ENCODE peak calls at places on chromosomes 5 and 9, in five cellular contexts. X is neuronal stem cell, K is H9, V is mesenchymal stem cell, Z is H1. P is an unnamed sample.

GRCh38 chr5:148125641-148126040 is 42.7 kb upstream of the SPINK14 start:
- DNase-seq in Z (no peak), K (no peak), V (peak), X (no peak), P (no peak)

GRCh38 chr9:108521063-108521462 is 334.7 kb downstream of the ACTL7B start:
- DNase-seq in K (no peak), X (no peak), Z (no peak), V (peak), P (peak)

GRCh38 chr9:93415176-93415690 is 36.3 kb upstream of the FAM120A start:
- DNase-seq in V (no peak), Z (no peak), X (no peak), K (no peak), P (no peak)

GRCh38 chr5:685262-686171 is 7.6 kb downstream of the TPPP start:
- DNase-seq in V (no peak), Z (no peak), X (no peak), K (peak), P (no peak)

GRCh38 chr5:158162026-158162425 is 303.1 kb upstream of the CLINT1 start:
- DNase-seq in X (no peak), V (no peak), K (no peak), Z (no peak), P (no peak)

GRCh38 chr5:90861843-90862586 is 303.4 kb downstream of the ADGRV1 start:
- DNase-seq in V (no peak), X (no peak), Z (no peak), K (no peak), P (no peak)

GRCh38 chr9:96500696-96501660 is 51.0 kb downstream of the HABP4 start:
- DNase-seq in Z (no peak), V (peak), X (no peak), K (no peak), P (no peak)

GRCh38 chr5:7745882-7746735 is 104.8 kb downstream of the CFAP90 start:
- DNase-seq in Z (peak), K (peak), X (peak), V (peak), P (peak)

GRCh38 chr5:40071870-40072269 is 607.8 kb upstream of the PTGER4 start:
- DNase-seq in V (no peak), K (no peak), X (no peak), Z (no peak), P (peak)

DNA sequence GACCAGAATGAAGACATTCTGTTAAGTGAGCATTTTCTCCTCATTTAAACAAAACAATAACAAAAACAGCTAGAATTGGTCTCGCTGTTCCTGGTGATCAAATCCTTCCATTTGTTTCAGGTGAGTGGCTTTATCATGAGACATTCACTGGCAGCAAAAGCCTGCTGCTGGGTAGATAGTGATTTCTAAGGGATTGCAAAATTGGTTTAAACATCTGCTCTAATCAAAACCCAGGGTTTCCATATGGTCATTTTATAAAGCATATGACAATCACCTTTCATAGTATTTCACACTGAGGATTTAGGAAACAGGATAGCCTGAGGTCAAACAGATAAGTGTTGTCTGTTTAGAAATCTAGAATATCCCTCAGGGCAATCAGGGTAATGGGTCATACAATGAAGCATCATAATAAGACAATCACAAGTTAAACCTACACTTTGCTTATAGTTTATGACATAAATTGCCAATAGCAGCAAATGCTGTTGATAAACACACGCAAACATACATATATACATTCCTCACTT is 769.6 kb upstream of the C9orf72 start:
- DNase-seq in Z (no peak), K (no peak), X (no peak), V (no peak), P (peak)
- H2BK12ac ChIP-seq in Z (no peak), K (no peak), X (no peak), V (no peak), P (no peak)

DNA sequence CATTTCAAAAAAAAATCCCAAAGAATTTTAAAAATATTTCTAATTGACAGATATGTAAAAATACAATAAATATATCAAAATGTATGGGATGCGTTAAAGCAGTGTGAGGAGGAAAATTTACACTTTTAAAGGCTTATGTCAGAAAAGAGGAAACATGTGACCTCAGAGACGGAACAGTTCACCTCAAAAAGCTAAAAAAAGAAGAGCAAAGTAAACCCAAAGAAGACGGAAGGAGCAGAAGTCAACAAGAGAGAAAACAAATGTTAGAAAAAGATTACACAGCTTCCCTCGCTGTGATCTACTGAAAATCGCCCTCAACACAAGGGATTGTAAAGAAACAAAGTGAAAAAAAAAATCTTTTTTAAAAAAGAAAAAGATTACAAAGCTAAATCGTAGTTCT is 186.9 kb downstream of the AUH start:
- DNase-seq in V (no peak), X (no peak), K (no peak), Z (no peak), P (no peak)
- H3K9ac ChIP-seq in V (no peak), X (no peak), K (no peak), Z (no peak), P (no peak)

DNA sequence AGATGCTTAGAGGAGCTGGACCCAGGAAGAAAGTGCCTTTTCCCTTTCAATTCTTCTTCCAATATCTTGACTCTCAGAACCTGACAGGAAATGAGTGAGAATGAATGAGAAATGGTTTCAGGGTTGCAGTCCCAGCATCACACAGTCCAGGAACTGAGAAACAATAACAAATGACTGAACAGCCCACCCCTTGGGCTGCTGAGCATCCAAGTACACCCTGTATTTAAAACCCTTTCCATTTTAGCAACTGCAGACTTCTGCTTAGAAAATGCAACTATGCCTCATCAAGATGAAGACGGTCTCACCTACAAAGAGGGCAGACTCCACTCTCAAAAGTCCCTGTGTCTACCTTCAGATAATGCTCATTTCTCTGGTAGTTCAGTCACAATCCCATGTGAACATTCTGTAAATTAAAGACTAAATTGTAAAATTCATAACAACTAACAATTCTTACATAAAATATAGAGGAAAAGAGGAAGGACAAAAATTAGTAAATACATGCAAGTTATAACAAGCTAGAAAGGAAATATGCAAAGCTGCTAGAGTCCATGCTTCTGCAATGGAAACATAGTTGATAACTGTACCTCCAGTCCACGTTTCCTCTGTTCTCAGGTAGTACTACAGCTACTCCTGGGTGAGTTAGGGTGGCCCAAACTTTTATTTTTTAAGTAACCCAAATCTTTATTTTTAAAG is 316.5 kb downstream of the ICE1 start:
- DNase-seq in K (no peak), X (no peak), V (no peak), Z (no peak), P (no peak)
- H2BK12ac ChIP-seq in K (no peak), X (no peak), V (no peak), Z (no peak), P (no peak)

GRCh38 chr9:121699271-121700164 is 48.1 kb downstream of the DAB2IP start:
- DNase-seq in V (peak), Z (no peak), K (peak), X (peak), P (no peak)
- H3K9ac ChIP-seq in V (peak), Z (no peak), K (no peak), X (peak), P (peak)

GRCh38 chr5:26660116-26660515 is 378.3 kb downstream of the CDH9 start:
- DNase-seq in Z (no peak), X (no peak), K (no peak), V (no peak), P (no peak)
- H2BK12ac ChIP-seq in Z (no peak), X (no peak), K (no peak), V (no peak), P (no peak)

GRCh38 chr9:110601098-110601497 is 21.6 kb upstream of the SVEP1 start:
- DNase-seq in Z (no peak), X (no peak), V (no peak), K (no peak), P (no peak)

GRCh38 chr9:110602281-110602680 is 22.7 kb upstream of the SVEP1 start:
- DNase-seq in X (no peak), Z (no peak), V (no peak), K (peak), P (peak)

GRCh38 chr9:110605586-110605985 is 26.0 kb upstream of the SVEP1 start:
- DNase-seq in Z (no peak), K (no peak), V (no peak), X (no peak), P (no peak)

GRCh38 chr9:110604101-110604710 is 24.7 kb upstream of the SVEP1 start:
- DNase-seq in X (no peak), K (no peak), V (peak), Z (no peak), P (peak)

GRCh38 chr9:110606179-110606578 is 26.6 kb upstream of the SVEP1 start:
- DNase-seq in Z (no peak), K (no peak), X (no peak), V (no peak), P (peak)
- H3K9ac ChIP-seq in Z (no peak), K (no peak), X (no peak), V (no peak), P (no peak)

GRCh38 chr5:133947431-133947841 is 21.0 kb downstream of the C5orf15 start:
- DNase-seq in K (no peak), X (no peak), Z (no peak), V (no peak), P (no peak)
- H2BK12ac ChIP-seq in K (no peak), X (no peak), Z (no peak), V (no peak), P (no peak)

GRCh38 chr5:122253794-122254193 is 58.2 kb upstream of the SNCAIP start:
- DNase-seq in X (no peak), V (no peak), Z (no peak), K (no peak), P (no peak)
- H3K9ac ChIP-seq in X (no peak), V (no peak), Z (no peak), K (no peak), P (no peak)

DNA sequence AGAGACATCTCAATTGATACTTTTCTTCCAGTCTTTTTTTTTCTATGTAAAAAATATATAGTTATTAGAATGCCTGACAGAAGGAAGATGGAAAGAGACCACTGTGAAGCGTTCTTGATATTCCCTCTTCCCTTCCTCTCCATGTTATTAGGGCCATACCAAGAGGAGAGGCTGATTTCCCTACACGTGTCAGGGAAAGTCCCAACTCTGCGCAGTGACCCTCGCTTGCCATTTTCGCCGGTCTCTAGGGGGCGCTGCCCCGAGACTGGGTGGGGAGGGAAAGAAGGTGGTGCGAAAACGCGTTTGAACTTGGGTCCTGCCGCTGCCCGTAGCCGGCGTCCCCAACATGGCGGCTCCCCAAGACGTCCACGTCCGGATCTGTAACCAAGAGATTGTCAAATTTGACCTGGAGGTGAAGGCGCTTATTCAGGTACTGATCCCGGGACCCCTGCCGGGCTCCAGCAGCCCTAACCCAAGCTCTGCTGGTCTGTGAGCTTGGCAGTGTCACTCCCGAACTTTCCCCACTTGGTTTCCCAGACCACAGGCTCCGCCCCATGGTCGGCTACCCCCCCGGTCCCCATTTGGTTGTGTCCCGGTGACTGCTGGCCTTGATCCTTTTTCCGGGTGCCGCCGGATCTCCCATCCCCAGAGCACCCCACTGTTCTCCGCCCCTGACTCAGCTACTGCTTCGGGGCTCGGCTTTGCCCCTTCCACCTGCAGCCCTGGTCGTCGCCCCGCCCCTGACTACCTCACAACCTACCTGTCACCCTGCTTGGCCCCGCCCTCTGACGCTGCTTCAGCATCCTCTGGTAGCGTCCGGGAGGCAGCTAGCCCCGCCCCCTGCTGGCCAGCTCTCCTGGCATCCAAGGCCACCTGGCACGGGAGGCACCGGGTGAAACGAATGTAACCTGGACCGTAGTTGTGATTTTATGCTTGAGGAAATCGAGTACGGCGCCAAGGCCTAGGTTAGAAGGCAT is at the start of gene BNIP1:
- DNase-seq in X (peak), V (peak), Z (peak), K (peak), P (peak)
- H2BK12ac ChIP-seq in X (no peak), V (no peak), Z (no peak), K (no peak), P (no peak)

GRCh38 chr9:106953166-106953565 is 90.2 kb downstream of the ZNF462 start:
- DNase-seq in Z (no peak), K (no peak), X (no peak), V (peak), P (peak)

GRCh38 chr9:106947097-106947496 is 84.1 kb downstream of the ZNF462 start:
- DNase-seq in V (peak), Z (no peak), K (no peak), X (no peak), P (no peak)

GRCh38 chr9:106941901-106942300 is 78.9 kb downstream of the ZNF462 start:
- DNase-seq in V (no peak), X (no peak), K (no peak), Z (no peak), P (no peak)

GRCh38 chr9:106945727-106946690 is 83.0 kb downstream of the ZNF462 start:
- DNase-seq in X (no peak), Z (no peak), K (no peak), V (peak), P (no peak)

GRCh38 chr9:106947501-106947900 is 84.5 kb downstream of the ZNF462 start:
- DNase-seq in K (no peak), X (no peak), Z (no peak), V (no peak), P (no peak)
- H3K9ac ChIP-seq in K (no peak), X (no peak), Z (no peak), V (no peak), P (no peak)